ENCODE peak calls at places on chromosomes 16 and 17, in four cellular contexts. E, O, K and A are unnamed samples.

GRCh38 chr17:32265192-32265895 is at the start of gene RHBDL3:
- DNase-seq in E (peak; percentile 94), K (no peak), O (no peak), A (peak; percentile 35)

GRCh38 chr16:89785523-89786155 is 30.8 kb downstream of the FANCA start:
- DNase-seq in K (no peak), E (no peak), O (no peak), A (no peak)

GRCh38 chr17:66533572-66533971 is 231.2 kb downstream of the PRKCA start:
- DNase-seq in O (no peak), K (no peak), E (no peak), A (no peak)

GRCh38 chr17:79036609-79037008 is 12.6 kb downstream of the C1QTNF1 start:
- DNase-seq in O (no peak), E (peak; percentile 5), K (no peak), A (no peak)

GRCh38 chr17:49193513-49194296 is 16.7 kb downstream of the GNGT2 start:
- DNase-seq in O (peak; percentile 98), K (no peak), E (peak; percentile 64), A (peak; percentile 61)

GRCh38 chr16:14455577-14455976 is 174.5 kb downstream of the PARN start:
- DNase-seq in K (peak; percentile 18), E (peak; percentile 13), O (no peak), A (peak; percentile 16)

GRCh38 chr16:67197704-67198103 is 1.2 kb upstream of the ELMO3 start:
- DNase-seq in O (no peak), E (no peak), K (no peak), A (no peak)

GRCh38 chr17:42183741-42184711 is 1.2 kb downstream of the HCRT start:
- DNase-seq in O (peak; percentile 23), K (peak; percentile 70), E (peak; percentile 97), A (peak; percentile 94)

GRCh38 chr17:64787255-64787920 is 125.3 kb upstream of the SMURF2 start:
- DNase-seq in O (no peak), E (no peak), K (peak; percentile 82), A (no peak)

GRCh38 chr17:27463235-27463677 is 7.0 kb downstream of the KSR1 start:
- DNase-seq in O (no peak), K (no peak), E (no peak), A (no peak)

GRCh38 chr17:45335721-45336120 is 18.9 kb upstream of the MAP3K14 start:
- DNase-seq in K (no peak), E (no peak), O (no peak), A (no peak)

GRCh38 chr16:56936491-56936890 is 4.5 kb downstream of the HERPUD1 start:
- DNase-seq in O (no peak), K (no peak), E (no peak), A (no peak)

GRCh38 chr17:78355045-78355641 is 4.7 kb downstream of the SOCS3 start:
- DNase-seq in K (peak; percentile 58), E (no peak), O (no peak), A (no peak)

GRCh38 chr17:7419833-7420610 is at the start of gene SPEM1:
- DNase-seq in K (no peak), E (no peak), O (no peak), A (no peak)

GRCh38 chr16:25785361-25785760 is 93.6 kb downstream of the HS3ST4 start:
- DNase-seq in E (no peak), O (no peak), K (no peak), A (no peak)

GRCh38 chr17:17114592-17115225 is 72.5 kb downstream of the MPRIP start:
- DNase-seq in K (no peak), E (no peak), O (no peak), A (no peak)

GRCh38 chr17:28004344-28004743 is 38.1 kb upstream of the NLK start:
- DNase-seq in K (no peak), O (no peak), E (no peak), A (no peak)

GRCh38 chr16:15482068-15482747 is 47.8 kb downstream of the BMERB1 start:
- DNase-seq in O (no peak), E (peak; percentile 47), K (peak; percentile 99), A (peak; percentile 51)

GRCh38 chr17:55710829-55711496 is 11.7 kb downstream of the TMEM100 start:
- DNase-seq in E (no peak), O (no peak), K (no peak), A (no peak)

GRCh38 chr16:47139561-47140185 is 4.1 kb downstream of the NETO2 start:
- DNase-seq in O (no peak), K (no peak), E (no peak), A (no peak)

GRCh38 chr16:57807968-57808528 is 5.8 kb upstream of the KIFC3 start:
- DNase-seq in K (peak; percentile 92), E (peak; percentile 78), O (no peak), A (peak; percentile 84)

GRCh38 chr16:51357839-51358238 is 206.8 kb upstream of the SALL1 start:
- DNase-seq in K (no peak), E (no peak), O (no peak), A (no peak)

GRCh38 chr16:8628981-8629725 is 7.7 kb downstream of the METTL22 start:
- DNase-seq in E (no peak), K (no peak), O (no peak), A (no peak)

GRCh38 chr16:48448799-48449481 is 63.7 kb upstream of the SIAH1 start:
- DNase-seq in O (no peak), E (no peak), K (no peak), A (no peak)

GRCh38 chr16:57788252-57788841 is 13.9 kb downstream of the KIFC3 start:
- DNase-seq in O (no peak), E (no peak), K (no peak), A (no peak)

GRCh38 chr16:53549970-53550406 is 47.0 kb upstream of the AKTIP start:
- DNase-seq in K (peak; percentile 69), E (peak; percentile 52), O (peak; percentile 40), A (peak; percentile 82)

GRCh38 chr17:43917348-43918025 is 10.2 kb upstream of the MPP2 start:
- DNase-seq in K (no peak), O (no peak), E (peak; percentile 28), A (no peak)

GRCh38 chr17:71975998-71976649 is 144.7 kb upstream of the SOX9 start:
- DNase-seq in E (no peak), O (no peak), K (no peak), A (no peak)

GRCh38 chr17:79220715-79221291 is 146.2 kb downstream of the ENGASE start:
- DNase-seq in K (no peak), O (no peak), E (peak; percentile 46), A (no peak)

GRCh38 chr17:80232438-80232837 is 12.2 kb downstream of the SLC26A11 start:
- DNase-seq in E (no peak), K (no peak), O (no peak), A (no peak)
- TF ChIP-seq TARDBP in E (no peak), K (no peak), O (no peak), A (no peak)

GRCh38 chr17:33436321-33436720 is 143.2 kb upstream of the ASIC2 start:
- DNase-seq in O (no peak), K (no peak), E (no peak), A (no peak)

GRCh38 chr17:33435716-33436301 is 142.7 kb upstream of the ASIC2 start:
- DNase-seq in O (no peak), E (no peak), K (no peak), A (no peak)

GRCh38 chr17:33434841-33435240 is 141.7 kb upstream of the ASIC2 start:
- DNase-seq in K (no peak), O (no peak), E (no peak), A (no peak)

GRCh38 chr17:33438136-33438535 is 145.0 kb upstream of the ASIC2 start:
- DNase-seq in K (no peak), O (no peak), E (no peak), A (no peak)

DNA sequence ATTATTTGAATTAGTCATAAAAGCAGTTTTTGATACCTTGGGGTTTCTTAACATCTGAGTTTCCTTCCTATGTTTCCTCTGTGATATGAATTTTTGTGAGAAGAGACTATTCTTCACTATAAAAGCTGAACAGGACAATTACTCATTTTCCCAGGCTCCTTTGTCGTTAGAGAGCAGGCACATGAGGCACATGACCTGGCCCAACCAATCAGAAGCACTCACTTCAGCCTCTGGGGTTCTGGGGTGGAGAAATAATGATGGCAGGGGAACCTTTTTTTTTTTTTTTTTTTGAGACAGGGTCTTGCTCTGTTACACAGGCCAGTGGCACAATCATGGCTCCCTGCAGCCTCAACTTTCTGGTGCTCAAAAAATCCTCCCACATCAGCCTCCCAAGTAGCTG is 145.5 kb upstream of the ASIC2 start:
- DNase-seq in K (no peak), E (peak; percentile 27), O (no peak), A (no peak)
- TF ChIP-seq TARDBP in K (no peak), E (no peak), O (no peak), A (no peak)

GRCh38 chr17:3993493-3994220 is 29.4 kb upstream of the ATP2A3 start:
- DNase-seq in E (no peak), O (peak; percentile 63), K (no peak), A (no peak)

GRCh38 chr17:3989156-3989886 is 25.1 kb upstream of the ATP2A3 start:
- DNase-seq in E (no peak), O (no peak), K (no peak), A (no peak)

GRCh38 chr17:3988297-3989120 is 24.3 kb upstream of the ATP2A3 start:
- DNase-seq in E (no peak), O (no peak), K (no peak), A (no peak)

GRCh38 chr17:3992370-3992769 is 28.1 kb upstream of the ATP2A3 start:
- DNase-seq in O (no peak), K (no peak), E (no peak), A (no peak)

DNA sequence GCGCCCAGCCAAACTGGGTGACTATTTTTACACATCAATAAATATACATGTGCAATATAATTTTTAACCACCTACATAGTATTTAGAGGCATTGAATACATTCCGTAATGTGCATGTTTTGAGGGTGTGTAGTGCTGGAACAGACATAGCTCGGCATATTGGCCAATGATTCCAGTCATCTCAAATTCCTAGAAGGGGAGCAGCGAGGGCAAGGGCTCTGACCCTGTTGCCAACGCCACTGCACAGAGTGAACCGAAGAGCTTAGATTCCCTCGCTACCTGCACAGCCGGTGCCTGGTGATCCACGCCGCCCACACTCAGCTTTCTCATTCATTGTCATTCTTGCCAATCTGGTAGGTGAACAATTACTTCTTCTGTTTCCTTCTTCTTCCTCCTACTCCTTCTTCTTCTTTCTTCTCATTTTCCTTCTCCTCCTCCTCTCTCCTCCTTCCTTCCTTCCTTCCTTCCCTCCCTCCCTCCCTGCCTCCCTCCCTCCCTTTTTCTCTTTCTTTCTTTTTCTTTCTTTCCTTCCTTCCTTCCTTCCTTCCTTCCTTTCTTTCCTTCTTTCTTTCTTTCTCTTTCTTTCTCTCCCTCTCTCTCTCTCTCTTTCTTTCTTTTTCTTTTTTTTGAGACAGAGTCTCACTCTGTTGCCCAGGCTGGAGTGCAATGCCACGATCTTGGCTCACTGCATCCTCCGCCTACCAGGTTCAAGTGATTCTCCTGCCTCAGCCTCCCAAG is 26.3 kb upstream of the ATP2A3 start:
- DNase-seq in O (no peak), E (no peak), K (no peak), A (no peak)
- TF ChIP-seq TARDBP in O (no peak), E (no peak), K (no peak), A (no peak)

DNA sequence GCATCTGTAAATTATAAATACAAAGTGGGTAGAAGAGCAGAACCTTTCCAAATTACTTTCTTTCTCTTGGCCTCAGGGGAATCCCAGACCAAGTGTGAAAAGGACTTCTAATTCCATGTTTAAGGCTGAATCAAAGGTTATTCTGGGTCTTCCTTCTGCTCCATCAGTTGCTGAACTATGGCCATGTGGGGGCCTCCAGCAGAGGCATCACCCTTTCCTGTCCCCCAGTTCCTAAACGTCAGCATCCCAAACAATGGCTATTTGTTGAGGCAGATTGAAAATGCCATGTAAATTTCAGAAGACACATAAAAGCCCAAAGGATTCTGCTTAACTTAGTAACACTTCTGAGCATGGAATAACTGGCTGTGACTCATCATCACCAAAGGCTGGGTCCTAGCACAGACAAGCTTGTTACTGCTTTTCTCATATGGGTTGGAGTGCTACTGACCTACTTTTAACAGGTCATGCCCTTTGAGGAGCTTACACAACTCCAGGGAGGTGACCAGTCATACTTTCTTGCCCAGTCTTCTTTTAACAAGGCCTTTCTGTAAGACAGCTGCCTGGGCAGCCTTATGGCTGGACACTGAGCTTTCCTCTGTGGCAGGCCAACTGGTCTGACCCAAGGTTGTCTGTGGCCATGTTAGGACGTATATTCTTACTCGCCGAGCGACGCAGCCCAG is 154.8 kb downstream of the VPS53 start:
- DNase-seq in E (no peak), O (no peak), K (no peak), A (no peak)
- TF ChIP-seq TARDBP in E (no peak), O (no peak), K (no peak), A (no peak)